ENCODE peak calls at places on chromosomes 4 and X, in four cellular contexts. K, B, H and Y are unnamed samples.

GRCh38 chr4:89800527-89801103 is 36.3 kb downstream of the SNCA start:
- DNase-seq in K (no peak), B (no peak), H (no peak), Y (no peak)

GRCh38 chr4:113159901-113160545 is 110.6 kb downstream of the ANK2 start:
- DNase-seq in K (no peak), B (no peak), H (no peak), Y (no peak)

GRCh38 chrX:10904220-10904619 is 206.9 kb upstream of the HCCS start:
- DNase-seq in K (no peak), B (no peak), H (no peak), Y (no peak)

GRCh38 chr4:185283723-185284122 is 74.3 kb downstream of the SNX25 start:
- DNase-seq in K (no peak), B (no peak), H (no peak), Y (no peak)

GRCh38 chr4:26161030-26161824 is 159.6 kb upstream of the RBPJ start:
- DNase-seq in K (no peak), B (peak), H (no peak), Y (no peak)

GRCh38 chrX:69538321-69538876 is 34.3 kb downstream of the NALF2 start:
- DNase-seq in K (peak), B (peak), H (no peak), Y (peak)

GRCh38 chr4:169359961-169360360 is 89.2 kb upstream of the SH3RF1 start:
- DNase-seq in K (no peak), B (no peak), H (no peak), Y (no peak)

GRCh38 chr4:178205826-178206225 is 763.6 kb upstream of the AGA start:
- DNase-seq in K (no peak), B (no peak), H (no peak), Y (no peak)

GRCh38 chr4:106195435-106195950 is 120.5 kb downstream of the TBCK start:
- DNase-seq in K (no peak), B (no peak), H (no peak), Y (no peak)

GRCh38 chr4:106201373-106201772 is 114.6 kb downstream of the TBCK start:
- DNase-seq in K (no peak), B (peak), H (no peak), Y (no peak)
- TF ChIP-seq YY1 in K (no peak), B (no peak), H (no peak), Y (no peak)

DNA sequence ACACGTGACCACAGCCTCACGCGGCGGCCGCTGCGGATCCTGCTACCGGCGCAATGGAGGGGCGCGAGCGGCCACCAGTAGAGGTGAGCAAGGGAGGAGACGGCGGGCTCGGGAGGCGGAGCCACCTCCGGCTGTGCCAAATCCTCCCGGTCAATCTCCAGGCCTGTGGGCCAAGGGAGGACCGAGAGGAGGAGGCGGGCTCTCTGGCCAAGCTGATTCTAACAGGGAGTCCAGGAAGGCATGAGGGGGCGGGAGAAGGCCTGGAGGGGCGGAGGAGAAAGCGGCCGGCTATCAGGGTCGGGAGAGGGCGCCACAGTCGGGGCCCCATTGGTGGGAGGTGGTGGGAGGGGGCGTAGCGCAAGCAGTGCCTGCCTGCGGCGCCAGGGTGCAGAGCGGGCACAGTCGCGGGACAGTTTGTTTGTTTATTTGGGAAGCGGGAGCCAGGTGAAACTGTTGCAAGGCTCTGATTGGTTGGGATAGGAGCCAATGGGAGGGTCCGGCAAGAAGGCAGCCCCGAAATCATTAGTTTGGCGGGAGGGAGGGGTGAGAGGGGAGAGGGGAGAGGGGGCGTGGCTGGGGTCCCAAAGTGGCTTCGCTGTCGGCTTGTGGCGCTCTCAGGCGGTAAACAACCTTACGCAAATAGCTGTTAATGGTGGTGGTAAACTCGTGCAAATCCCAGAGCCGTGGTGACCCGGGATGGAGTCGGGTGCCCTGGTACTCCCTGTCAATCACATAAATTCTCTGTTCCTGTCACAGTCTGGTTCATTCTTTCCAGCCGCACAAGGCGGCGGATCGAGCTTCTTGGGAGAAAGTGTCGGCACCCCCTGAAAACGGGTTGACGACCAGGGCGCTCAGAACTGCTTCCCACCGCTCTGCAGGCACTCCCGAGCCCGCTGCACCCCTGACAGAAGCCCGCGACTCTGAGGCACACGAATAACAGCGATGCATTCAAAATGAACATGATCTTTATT is at the start of gene IRS4:
- DNase-seq in K (peak), B (peak), H (no peak), Y (peak)
- H3K4me3 ChIP-seq in K (peak), B (peak), H (no peak), Y (peak)

GRCh38 chr4:147479817-147480216 is 1.1 kb upstream of the EDNRA start:
- DNase-seq in K (no peak), B (no peak), H (no peak), Y (no peak)

GRCh38 chr4:147480891-147481576 is at the start of gene EDNRA:
- DNase-seq in K (no peak), B (no peak), H (no peak), Y (peak)

GRCh38 chr4:147482281-147482680 is 1.4 kb downstream of the EDNRA start:
- DNase-seq in K (no peak), B (no peak), H (no peak), Y (no peak)

GRCh38 chr4:147480502-147480890 is 401 bp upstream of the EDNRA start:
- DNase-seq in K (no peak), B (no peak), H (no peak), Y (no peak)

DNA sequence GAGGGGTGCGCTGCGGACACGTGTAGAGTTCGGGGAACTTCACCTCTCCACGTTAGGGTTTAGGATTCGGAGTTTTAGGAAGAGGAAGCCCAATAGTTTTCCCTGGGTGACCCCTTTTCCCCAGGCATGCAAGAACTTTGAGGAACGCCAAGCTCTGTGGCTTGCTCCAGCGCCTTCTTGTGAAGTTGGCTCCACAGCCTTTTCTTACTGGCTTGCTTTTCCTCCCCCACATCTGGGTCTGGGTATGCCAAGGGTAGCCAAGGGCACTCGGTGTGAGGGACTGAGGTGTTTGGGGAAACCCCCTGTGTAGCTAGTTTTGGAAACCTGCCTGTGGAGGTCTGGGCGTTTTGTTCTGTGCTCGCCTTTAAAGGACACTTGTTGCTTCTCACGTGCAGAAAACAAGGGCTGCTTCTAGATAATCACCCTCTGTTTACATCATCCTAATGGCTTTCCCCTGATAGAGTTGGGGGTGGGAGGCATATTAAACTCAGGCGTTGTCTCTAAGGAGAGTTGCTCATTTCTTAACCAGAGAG is 746 bp downstream of the EDNRA start:
- DNase-seq in K (no peak), B (no peak), H (no peak), Y (peak)
- TF ChIP-seq SUZ12 in K (no peak), B (no peak), H (no peak), Y (no peak)

DNA sequence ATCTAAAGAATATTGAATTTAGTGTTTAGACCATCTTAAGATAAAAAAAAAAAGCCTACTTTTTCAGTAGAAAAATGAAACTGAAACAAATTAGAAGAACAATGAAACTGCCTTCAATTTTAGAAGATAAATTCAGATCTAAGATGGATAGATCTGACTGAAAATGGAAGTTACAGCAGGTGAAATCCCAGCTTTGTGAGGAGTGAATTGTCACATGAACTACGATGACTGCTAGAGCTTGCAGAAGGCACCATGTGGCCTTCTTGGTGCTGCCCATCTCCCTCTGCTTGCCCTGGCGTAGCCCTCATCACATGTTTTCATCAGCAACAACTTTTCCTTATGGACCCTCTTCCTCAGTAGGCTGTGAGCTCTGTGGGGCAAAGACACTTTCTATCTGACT is 51.4 kb upstream of the EMCN start:
- DNase-seq in K (no peak), B (no peak), H (no peak), Y (no peak)
- TF ChIP-seq YY1 in K (no peak), B (no peak), H (no peak), Y (no peak)

GRCh38 chr4:140926672-140927071 is 170.5 kb upstream of the TBC1D9 start:
- DNase-seq in K (no peak), B (no peak), H (no peak), Y (peak)
- H3K4me3 ChIP-seq in K (no peak), B (no peak), H (no peak), Y (no peak)

GRCh38 chrX:24981030-24981429 is 34.7 kb downstream of the ARX start:
- DNase-seq in K (no peak), B (no peak), H (no peak), Y (no peak)
- TF ChIP-seq SUZ12 in K (no peak), B (no peak), H (no peak), Y (no peak)

GRCh38 chrX:86455495-86455894 is 307.2 kb downstream of the DACH2 start:
- DNase-seq in K (no peak), B (no peak), H (no peak), Y (peak)
- TF ChIP-seq YY1 in K (no peak), B (no peak), H (no peak), Y (no peak)

GRCh38 chrX:115232933-115233496 is 881 bp downstream of the LRCH2 start:
- DNase-seq in K (no peak), B (no peak), H (no peak), Y (no peak)
- H3K4me3 ChIP-seq in K (peak), B (no peak), H (no peak), Y (peak)